ENCODE peak calls at places on chromosomes 12 and 14, in nine cellular contexts. P is AG08396; S is nephron progenitor cell; F is heart right ventricle; R is AG20443; U is CD8-positive, alpha-beta T cell; H is B cell; G is NCI-H2081; C is NCI-H2171 treated with DMSO at 0.1 percent for 48 hours. W is an unnamed sample.

GRCh38 chr14:50521912-50522341 is 10.4 kb downstream of the MAP4K5 start:
- DNase-seq in C (no peak), F (no peak), G (no peak), S (no peak), P (no peak), R (no peak), H (no peak), U (no peak), W (no peak)

GRCh38 chr14:58171090-58171489 is 19.1 kb upstream of the ARMH4 start:
- DNase-seq in R (peak), G (peak), F (peak), H (peak), P (peak), S (peak), U (peak), C (peak), W (peak)

GRCh38 chr12:41992029-41992428 is 152.6 kb downstream of the GXYLT1 start:
- DNase-seq in G (no peak), H (no peak), S (no peak), U (no peak), P (no peak), R (no peak), C (no peak), F (no peak), W (no peak)

GRCh38 chr12:93085383-93086287 is 156.5 kb upstream of the EEA1 start:
- DNase-seq in G (no peak), S (no peak), U (no peak), C (no peak), R (no peak), H (no peak), F (no peak), P (no peak), W (no peak)

GRCh38 chr14:92679246-92679645 is 69.2 kb downstream of the LGMN start:
- DNase-seq in U (no peak), G (no peak), C (no peak), P (no peak), R (no peak), H (no peak), F (no peak), S (no peak), W (no peak)

GRCh38 chr14:53925201-53925766 is 31.3 kb downstream of the BMP4 start:
- DNase-seq in F (no peak), H (no peak), G (no peak), R (no peak), C (no peak), U (no peak), P (no peak), S (no peak), W (no peak)

GRCh38 chr12:122081108-122081696 is 2.6 kb downstream of the MLXIP start:
- DNase-seq in R (peak), C (no peak), P (no peak), U (no peak), F (no peak), G (no peak), S (no peak), H (no peak), W (no peak)

GRCh38 chr12:93759512-93760081 is 82.4 kb downstream of the CRADD start:
- DNase-seq in U (no peak), C (no peak), R (no peak), G (no peak), S (no peak), P (no peak), H (no peak), F (no peak), W (no peak)

GRCh38 chr14:94081386-94081820 is 293 bp downstream of the IFI27L1 start:
- DNase-seq in U (no peak), G (no peak), F (no peak), R (no peak), S (no peak), C (no peak), H (no peak), P (no peak), W (no peak)

GRCh38 chr12:48119834-48120195 is 651 bp downstream of the PFKM start:
- DNase-seq in F (no peak), R (peak), C (no peak), S (no peak), P (no peak), H (no peak), U (no peak), G (no peak), W (no peak)

GRCh38 chr12:107091989-107092641 is 1.2 kb downstream of the CRY1 start:
- DNase-seq in H (peak), R (peak), U (peak), G (peak), F (no peak), C (peak), P (peak), S (peak), W (peak)

GRCh38 chr12:124179936-124180605 is 114.8 kb upstream of the RFLNA start:
- DNase-seq in P (no peak), H (no peak), S (no peak), C (no peak), F (no peak), R (no peak), G (no peak), U (no peak), W (no peak)

GRCh38 chr14:93994919-93995682 is 2.0 kb upstream of the CCDC197 start:
- DNase-seq in R (peak), U (no peak), P (peak), H (no peak), G (peak), S (no peak), F (peak), C (no peak), W (no peak)

GRCh38 chr12:51889216-51890134 is 1.6 kb downstream of the ANKRD33 start:
- DNase-seq in F (no peak), U (no peak), H (no peak), C (no peak), S (no peak), G (no peak), R (no peak), P (no peak), W (no peak)

GRCh38 chr14:32606297-32606696 is 277.2 kb downstream of the AKAP6 start:
- DNase-seq in H (no peak), F (no peak), P (no peak), U (no peak), S (no peak), C (no peak), G (no peak), R (no peak), W (no peak)

GRCh38 chr12:54437243-54437642 is 18.2 kb upstream of the ITGA5 start:
- DNase-seq in H (no peak), R (no peak), F (no peak), U (no peak), G (no peak), P (no peak), S (no peak), C (no peak), W (no peak)

GRCh38 chr14:104689620-104690265 is 325 bp downstream of the INF2 start:
- DNase-seq in F (peak), R (peak), P (peak), C (no peak), H (no peak), U (no peak), S (peak), G (no peak), W (no peak)

GRCh38 chr12:53290661-53291060 is 4.7 kb upstream of the PFDN5 start:
- DNase-seq in R (no peak), U (no peak), S (no peak), H (no peak), C (no peak), F (no peak), P (no peak), G (no peak), W (no peak)

GRCh38 chr12:27922591-27923139 is 49.9 kb downstream of the PTHLH start:
- DNase-seq in C (no peak), G (no peak), H (no peak), P (peak), U (no peak), R (peak), S (no peak), F (no peak), W (no peak)

GRCh38 chr12:92108651-92109050 is 37.0 kb downstream of the BTG1 start:
- DNase-seq in R (peak), C (peak), U (no peak), F (no peak), P (peak), S (no peak), H (no peak), G (no peak), W (no peak)

GRCh38 chr12:53292441-53292840 is 2.9 kb upstream of the PFDN5 start:
- DNase-seq in C (no peak), U (no peak), H (no peak), G (peak), P (no peak), F (no peak), S (no peak), R (no peak), W (no peak)

GRCh38 chr12:124295431-124296058 is 652 bp downstream of the RFLNA start:
- DNase-seq in S (no peak), P (no peak), F (no peak), G (no peak), R (no peak), C (no peak), H (no peak), U (no peak), W (no peak)

GRCh38 chr14:53953002-53953827 is 3.4 kb downstream of the BMP4 start:
- DNase-seq in H (no peak), U (no peak), P (peak), R (peak), G (no peak), C (peak), F (peak), S (peak), W (no peak)

GRCh38 chr12:120015313-120015712 is 26.3 kb downstream of the BICDL1 start:
- DNase-seq in S (no peak), P (no peak), C (no peak), G (no peak), F (no peak), R (no peak), H (no peak), U (peak), W (peak)

GRCh38 chr12:3593906-3594305 is 102.9 kb downstream of the PRMT8 start:
- DNase-seq in U (no peak), P (no peak), G (no peak), R (no peak), C (no peak), S (no peak), H (no peak), F (no peak), W (no peak)

GRCh38 chr14:54343276-54344121 is 53.3 kb upstream of the CDKN3 start:
- DNase-seq in R (no peak), H (no peak), S (peak), F (no peak), G (peak), C (peak), P (no peak), U (no peak), W (no peak)

GRCh38 chr12:124565071-124565491 is 2.3 kb downstream of the NCOR2 start:
- DNase-seq in R (peak), F (no peak), P (no peak), G (no peak), S (no peak), C (peak), H (no peak), U (no peak), W (no peak)

GRCh38 chr12:57765003-57765697 is 1.7 kb downstream of the CYP27B1 start:
- DNase-seq in H (peak), R (peak), F (peak), P (peak), U (peak), S (peak), C (peak), G (peak), W (peak)

GRCh38 chr14:46571970-46572369 is 79.6 kb downstream of the RPL10L start:
- DNase-seq in F (no peak), P (no peak), G (no peak), S (no peak), C (no peak), R (no peak), U (no peak), H (no peak), W (no peak)

GRCh38 chr14:33408291-33408690 is 469.6 kb downstream of the NPAS3 start:
- DNase-seq in P (no peak), F (no peak), R (no peak), G (peak), C (no peak), H (no peak), S (no peak), U (no peak), W (no peak)

GRCh38 chr12:56298828-56299227 is 1.3 kb downstream of the CS start:
- DNase-seq in P (no peak), G (no peak), S (no peak), C (no peak), H (no peak), R (no peak), U (no peak), F (no peak), W (no peak)

W was measured in CD4-positive, alpha-beta memory T cell.